ENCODE peak calls at places on chromosomes 1 and 21, in eight cellular contexts. One of them, this sample, is unnamed.

GRCh38 chr1:33373606-33374005 is 52.7 kb upstream of the A3GALT2 start:
- DNase-seq in thoracic aorta: no peak
- DNase-seq in small intestine: no peak
- DNase-seq in T47D: no peak
- DNase-seq in nephron progenitor cell: no peak
- DNase-seq in sigmoid colon: no peak
- DNase-seq in EH: no peak
- DNase-seq in NCI-H69: no peak
- DNase-seq in this sample: no peak

GRCh38 chr1:66730462-66730861 is 21.8 kb upstream of the DYNLT5 start:
- DNase-seq in thoracic aorta: no peak
- DNase-seq in small intestine: no peak
- DNase-seq in T47D: no peak
- DNase-seq in nephron progenitor cell: no peak
- DNase-seq in sigmoid colon: no peak
- DNase-seq in EH: no peak
- DNase-seq in NCI-H69: peak
- DNase-seq in this sample: no peak

GRCh38 chr1:161502641-161503393 is 2.4 kb upstream of the FCGR2A start:
- DNase-seq in thoracic aorta: no peak
- DNase-seq in small intestine: no peak
- DNase-seq in T47D: no peak
- DNase-seq in nephron progenitor cell: no peak
- DNase-seq in sigmoid colon: no peak
- DNase-seq in EH: peak
- DNase-seq in NCI-H69: no peak
- DNase-seq in this sample: no peak

GRCh38 chr1:67830928-67831596 is 2.2 kb downstream of the GNG12 start:
- DNase-seq in thoracic aorta: no peak
- DNase-seq in small intestine: no peak
- DNase-seq in T47D: no peak
- DNase-seq in nephron progenitor cell: no peak
- DNase-seq in sigmoid colon: no peak
- DNase-seq in EH: no peak
- DNase-seq in NCI-H69: no peak
- DNase-seq in this sample: no peak

GRCh38 chr1:55632906-55633305 is 417.7 kb upstream of the USP24 start:
- DNase-seq in thoracic aorta: no peak
- DNase-seq in small intestine: no peak
- DNase-seq in T47D: no peak
- DNase-seq in nephron progenitor cell: peak
- DNase-seq in sigmoid colon: no peak
- DNase-seq in EH: no peak
- DNase-seq in NCI-H69: no peak
- DNase-seq in this sample: no peak

GRCh38 chr1:43822040-43822439 is 111.6 kb upstream of the ARTN start:
- DNase-seq in thoracic aorta: peak
- DNase-seq in small intestine: peak
- DNase-seq in T47D: peak
- DNase-seq in nephron progenitor cell: no peak
- DNase-seq in sigmoid colon: peak
- DNase-seq in EH: peak
- DNase-seq in NCI-H69: no peak
- DNase-seq in this sample: no peak

GRCh38 chr1:200005160-200005559 is 22.4 kb upstream of the NR5A2 start:
- DNase-seq in thoracic aorta: no peak
- DNase-seq in small intestine: no peak
- DNase-seq in T47D: no peak
- DNase-seq in nephron progenitor cell: no peak
- DNase-seq in sigmoid colon: no peak
- DNase-seq in EH: peak
- DNase-seq in NCI-H69: no peak
- DNase-seq in this sample: no peak

GRCh38 chr1:201318504-201319340 is 35.4 kb downstream of the PKP1 start:
- DNase-seq in thoracic aorta: no peak
- DNase-seq in small intestine: no peak
- DNase-seq in T47D: no peak
- DNase-seq in nephron progenitor cell: no peak
- DNase-seq in sigmoid colon: peak
- DNase-seq in EH: no peak
- DNase-seq in NCI-H69: no peak
- DNase-seq in this sample: no peak

GRCh38 chr1:55275151-55275748 is 60.1 kb upstream of the USP24 start:
- DNase-seq in thoracic aorta: no peak
- DNase-seq in small intestine: peak
- DNase-seq in T47D: no peak
- DNase-seq in nephron progenitor cell: no peak
- DNase-seq in sigmoid colon: no peak
- DNase-seq in EH: no peak
- DNase-seq in NCI-H69: no peak
- DNase-seq in this sample: peak

GRCh38 chr1:177780096-177780700 is 189.7 kb downstream of the SEC16B start:
- DNase-seq in thoracic aorta: no peak
- DNase-seq in small intestine: peak
- DNase-seq in T47D: peak
- DNase-seq in nephron progenitor cell: no peak
- DNase-seq in sigmoid colon: no peak
- DNase-seq in EH: peak
- DNase-seq in NCI-H69: peak
- DNase-seq in this sample: no peak

GRCh38 chr1:180156631-180157091 is 2.0 kb downstream of the QSOX1 start:
- DNase-seq in thoracic aorta: no peak
- DNase-seq in small intestine: peak
- DNase-seq in T47D: no peak
- DNase-seq in nephron progenitor cell: no peak
- DNase-seq in sigmoid colon: no peak
- DNase-seq in EH: peak
- DNase-seq in NCI-H69: no peak
- DNase-seq in this sample: no peak

GRCh38 chr21:43295016-43295958 is 126.5 kb downstream of the CRYAA start:
- DNase-seq in thoracic aorta: no peak
- DNase-seq in small intestine: no peak
- DNase-seq in T47D: no peak
- DNase-seq in nephron progenitor cell: no peak
- DNase-seq in sigmoid colon: no peak
- DNase-seq in EH: no peak
- DNase-seq in NCI-H69: peak
- DNase-seq in this sample: no peak

GRCh38 chr1:227335587-227336020 is 17.3 kb upstream of the CDC42BPA start:
- DNase-seq in thoracic aorta: no peak
- DNase-seq in small intestine: peak
- DNase-seq in T47D: no peak
- DNase-seq in nephron progenitor cell: no peak
- DNase-seq in sigmoid colon: no peak
- DNase-seq in EH: no peak
- DNase-seq in NCI-H69: no peak
- DNase-seq in this sample: no peak

GRCh38 chr21:29245104-29245643 is 53.5 kb upstream of the BACH1 start:
- DNase-seq in thoracic aorta: no peak
- DNase-seq in small intestine: no peak
- DNase-seq in T47D: peak
- DNase-seq in nephron progenitor cell: no peak
- DNase-seq in sigmoid colon: no peak
- DNase-seq in EH: no peak
- DNase-seq in NCI-H69: no peak
- DNase-seq in this sample: no peak

GRCh38 chr21:42073140-42074099 is 2.3 kb downstream of the UMODL1 start:
- DNase-seq in thoracic aorta: no peak
- DNase-seq in small intestine: no peak
- DNase-seq in T47D: no peak
- DNase-seq in nephron progenitor cell: no peak
- DNase-seq in sigmoid colon: no peak
- DNase-seq in EH: no peak
- DNase-seq in NCI-H69: no peak
- DNase-seq in this sample: no peak

GRCh38 chr1:44616284-44616990 is 57.8 kb downstream of the TMEM53 start:
- DNase-seq in thoracic aorta: no peak
- DNase-seq in small intestine: no peak
- DNase-seq in T47D: no peak
- DNase-seq in nephron progenitor cell: no peak
- DNase-seq in sigmoid colon: no peak
- DNase-seq in EH: no peak
- DNase-seq in NCI-H69: peak
- DNase-seq in this sample: no peak

GRCh38 chr1:50750021-50750619 is 209.9 kb downstream of the FAF1 start:
- DNase-seq in thoracic aorta: no peak
- DNase-seq in small intestine: no peak
- DNase-seq in T47D: peak
- DNase-seq in nephron progenitor cell: no peak
- DNase-seq in sigmoid colon: no peak
- DNase-seq in EH: peak
- DNase-seq in NCI-H69: peak
- DNase-seq in this sample: no peak

GRCh38 chr21:46157396-46157986 is 2.1 kb upstream of the FTCD start:
- DNase-seq in thoracic aorta: no peak
- DNase-seq in small intestine: no peak
- DNase-seq in T47D: no peak
- DNase-seq in nephron progenitor cell: no peak
- DNase-seq in sigmoid colon: peak
- DNase-seq in EH: no peak
- DNase-seq in NCI-H69: no peak
- DNase-seq in this sample: peak

GRCh38 chr1:38815903-38816627 is 43.5 kb downstream of the RRAGC start:
- DNase-seq in thoracic aorta: no peak
- DNase-seq in small intestine: no peak
- DNase-seq in T47D: no peak
- DNase-seq in nephron progenitor cell: peak
- DNase-seq in sigmoid colon: no peak
- DNase-seq in EH: no peak
- DNase-seq in NCI-H69: peak
- DNase-seq in this sample: peak

GRCh38 chr1:58149266-58149812 is 397.2 kb downstream of the OMA1 start:
- DNase-seq in thoracic aorta: no peak
- DNase-seq in small intestine: no peak
- DNase-seq in T47D: no peak
- DNase-seq in nephron progenitor cell: no peak
- DNase-seq in sigmoid colon: no peak
- DNase-seq in EH: no peak
- DNase-seq in NCI-H69: no peak
- DNase-seq in this sample: no peak